ENCODE peak calls at places on chromosomes 6 and 20, in four cellular contexts. S, U, A and P are unnamed samples.

GRCh38 chr6:26159417-26160273 is 72.4 kb downstream of the HFE start:
- DNase-seq in U (no peak), S (no peak), A (no peak), P (no peak)

GRCh38 chr6:90338409-90338808 is 41.8 kb upstream of the BACH2 start:
- DNase-seq in U (no peak), S (no peak), A (no peak), P (no peak)

GRCh38 chr6:81814365-81815109 is 62.1 kb upstream of the TENT5A start:
- DNase-seq in A (no peak), S (no peak), U (no peak), P (no peak)

GRCh38 chr6:139126255-139126654 is 8.6 kb upstream of the HECA start:
- DNase-seq in A (no peak), U (no peak), S (no peak), P (no peak)

GRCh38 chr6:126475449-126475848 is 135.5 kb downstream of the CENPW start:
- DNase-seq in U (no peak), S (no peak), A (no peak), P (no peak)

GRCh38 chr20:22353586-22353985 is 230.8 kb downstream of the FOXA2 start:
- DNase-seq in A (no peak), U (no peak), S (no peak), P (no peak)

GRCh38 chr6:4610256-4610655 is 165.9 kb upstream of the CDYL start:
- DNase-seq in A (no peak), S (no peak), U (no peak), P (no peak)

GRCh38 chr6:30763618-30764489 is 19.5 kb upstream of the IER3 start:
- DNase-seq in S (peak; percentile 99), A (no peak), U (peak; percentile 60), P (peak; percentile 25)

GRCh38 chr6:133778414-133778813 is 110.5 kb upstream of the TCF21 start:
- DNase-seq in U (no peak), A (no peak), S (no peak), P (no peak)

GRCh38 chr20:23231561-23232218 is 118.9 kb upstream of the NXT1 start:
- DNase-seq in A (no peak), S (peak; percentile 45), U (no peak), P (no peak)

GRCh38 chr20:11585752-11586352 is 331.8 kb upstream of the BTBD3 start:
- DNase-seq in U (no peak), S (peak; percentile 16), A (no peak), P (no peak)

GRCh38 chr20:51492167-51493092 is 50.1 kb downstream of the NFATC2 start:
- DNase-seq in A (no peak), S (no peak), U (peak; percentile 88), P (no peak)

GRCh38 chr6:149236584-149236983 is 80.9 kb upstream of the TAB2 start:
- DNase-seq in U (no peak), S (no peak), A (no peak), P (no peak)

GRCh38 chr6:142842423-142843261 is 102.3 kb downstream of the HIVEP2 start:
- DNase-seq in U (no peak), A (no peak), S (peak; percentile 59), P (no peak)

GRCh38 chr6:117615981-117616961 is 14.0 kb upstream of the GOPC start:
- DNase-seq in A (no peak), U (no peak), S (no peak), P (peak; percentile 50)

GRCh38 chr20:57395111-57395959 is 4.1 kb downstream of the RBM38 start:
- DNase-seq in A (no peak), S (no peak), U (no peak), P (no peak)

GRCh38 chr6:147774856-147775255 is 266.4 kb downstream of the SAMD5 start:
- DNase-seq in A (no peak), S (peak; percentile 20), U (no peak), P (peak; percentile 20)

GRCh38 chr6:31092769-31093505 is 19.4 kb downstream of the C6orf15 start:
- DNase-seq in A (no peak), S (peak; percentile 74), U (peak; percentile 38), P (no peak)

GRCh38 chr20:43962518-43962917 is 47.9 kb downstream of the TOX2 start:
- DNase-seq in A (no peak), S (no peak), U (no peak), P (no peak)

GRCh38 chr20:23039136-23039875 is 4.2 kb downstream of the SSTR4 start:
- DNase-seq in S (no peak), A (no peak), U (no peak), P (no peak)

GRCh38 chr20:1950836-1951235 is 43.0 kb downstream of the PDYN start:
- DNase-seq in U (no peak), A (no peak), S (no peak), P (peak; percentile 30)

GRCh38 chr6:108559097-108559883 is 1.4 kb upstream of the FOXO3 start:
- DNase-seq in U (peak; percentile 84), A (peak; percentile 49), S (peak; percentile 64), P (peak; percentile 66)

GRCh38 chr6:108557494-108558371 is 3.0 kb upstream of the FOXO3 start:
- DNase-seq in S (peak; percentile 15), U (peak; percentile 83), A (no peak), P (peak; percentile 86)

GRCh38 chr6:108556864-108557493 is 3.7 kb upstream of the FOXO3 start:
- DNase-seq in S (no peak), A (no peak), U (no peak), P (no peak)

GRCh38 chr6:108559884-108560462 is 744 bp upstream of the FOXO3 start:
- DNase-seq in A (no peak), S (peak; percentile 39), U (peak; percentile 44), P (peak; percentile 78)

GRCh38 chr6:108558372-108559096 is 2.2 kb upstream of the FOXO3 start:
- DNase-seq in S (peak; percentile 94), U (peak; percentile 90), A (peak; percentile 65), P (peak; percentile 94)
- TF ChIP-seq NR3C1 in S (no peak), U (no peak), A (no peak), P (no peak)

DNA sequence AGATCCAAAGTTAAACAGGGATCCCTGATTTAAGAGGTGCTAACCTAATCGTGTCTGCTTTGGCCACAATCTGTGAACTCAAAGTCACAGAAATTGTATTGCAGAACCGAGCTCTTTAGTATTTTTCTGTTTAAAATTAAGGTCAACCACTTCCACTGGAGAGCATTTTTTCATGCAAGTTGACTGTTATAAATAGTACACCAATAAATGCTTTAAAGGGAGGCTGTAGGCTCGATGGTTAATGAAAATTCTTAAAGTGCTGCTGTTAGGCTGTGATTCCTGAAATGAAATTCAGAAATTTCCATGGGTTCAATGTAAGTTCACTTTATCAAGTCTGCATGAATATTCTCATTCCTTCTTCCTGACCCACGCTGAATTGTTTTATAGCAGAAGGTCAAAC is 92.6 kb upstream of the HDGFL1 start:
- DNase-seq in A (no peak), U (no peak), S (no peak), P (no peak)
- TF ChIP-seq NR3C1 in A (no peak), U (no peak), S (no peak), P (no peak)

GRCh38 chr6:220736-221475 is 71.4 kb upstream of the DUSP22 start:
- DNase-seq in S (peak; percentile 27), A (no peak), U (no peak), P (no peak)
- TF ChIP-seq NR3C1 in S (no peak), A (no peak), U (no peak), P (no peak)

DNA sequence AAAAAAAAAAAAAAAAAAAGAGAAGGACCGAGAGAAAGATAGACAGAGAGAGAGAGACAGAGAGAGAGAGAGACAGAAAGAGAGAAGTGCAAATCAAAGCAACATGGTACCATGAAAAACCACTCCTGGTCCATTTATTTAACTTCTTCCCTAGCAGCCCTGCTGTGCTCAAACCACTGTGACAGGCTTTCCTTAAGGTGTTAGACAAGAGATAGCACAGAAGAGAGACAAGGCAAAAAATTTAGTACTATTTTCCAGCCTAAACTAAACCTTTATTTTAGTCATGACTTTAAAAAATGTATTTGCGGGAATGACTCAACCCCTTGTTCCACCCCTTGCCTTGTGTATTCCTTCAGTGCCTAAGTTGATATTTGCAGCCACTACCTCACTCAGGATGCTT is 437 bp downstream of the RIPOR2 start:
- DNase-seq in S (no peak), A (no peak), U (no peak), P (no peak)
- TF ChIP-seq NR3C1 in S (no peak), A (no peak), U (no peak), P (no peak)